ENCODE peak calls at places on chromosomes 5 and 9, in six cellular contexts. A is RPMI8226, T is astrocyte of the hippocampus, X is mucosa of gallbladder, K is left ventricle myocardium superior, C is iris pigment epithelial cell. E is an unnamed sample.

GRCh38 chr5:146026307-146027010 is 78.9 kb downstream of the PLAC8L1 start:
- DNase-seq in X (no peak), T (no peak), A (no peak), C (no peak), K (no peak), E (no peak)

GRCh38 chr9:100472725-100473261 is at the start of gene TMEFF1:
- DNase-seq in X (no peak), A (peak), K (peak), C (no peak), T (peak), E (peak)

GRCh38 chr5:76299592-76299991 is 103.5 kb upstream of the IQGAP2 start:
- DNase-seq in X (no peak), C (no peak), K (no peak), T (no peak), A (peak), E (no peak)

GRCh38 chr5:111741270-111741669 is 15.7 kb downstream of the NREP start:
- DNase-seq in X (no peak), A (no peak), C (peak), T (no peak), K (no peak), E (no peak)

GRCh38 chr5:178372091-178372695 is 139.6 kb upstream of the PHYKPL start:
- DNase-seq in C (no peak), X (no peak), A (no peak), K (no peak), T (no peak), E (peak)

GRCh38 chr5:132225165-132226032 is 2.3 kb downstream of the P4HA2 start:
- DNase-seq in C (peak), X (peak), A (peak), T (peak), K (peak), E (peak)

GRCh38 chr5:88729476-88730182 is 153.4 kb downstream of the MEF2C start:
- DNase-seq in T (peak), K (no peak), X (peak), C (peak), A (peak), E (peak)

GRCh38 chr9:86487222-86487841 is 133.1 kb upstream of the TUT7 start:
- DNase-seq in T (peak), A (peak), C (peak), K (no peak), X (no peak), E (no peak)

GRCh38 chr5:38555354-38556114 is 912 bp downstream of the LIFR start:
- DNase-seq in K (no peak), A (no peak), X (no peak), C (no peak), T (no peak), E (no peak)